ENCODE peak calls at places on chromosome X, in four cellular contexts. J, O, S and Q are unnamed samples.

GRCh38 chrX:72247206-72247944 is 8.5 kb upstream of the ERCC6L start:
- DNase-seq in J (no peak), S (no peak), O (peak; percentile 47), Q (no peak)

GRCh38 chrX:85419293-85419692 is 39.8 kb upstream of the POF1B start:
- DNase-seq in J (no peak), S (no peak), O (no peak), Q (no peak)

GRCh38 chrX:23784487-23785301 is 1.7 kb downstream of the SAT1 start:
- DNase-seq in J (no peak), S (no peak), O (no peak), Q (no peak)

GRCh38 chrX:68843992-68844391 is 15.2 kb downstream of the EFNB1 start:
- DNase-seq in O (no peak), J (no peak), S (no peak), Q (no peak)

GRCh38 chrX:72526534-72527508 is 45.8 kb downstream of the HDAC8 start:
- DNase-seq in J (no peak), S (no peak), O (no peak), Q (no peak)

GRCh38 chrX:154539077-154539476 is 7.6 kb downstream of the G6PD start:
- DNase-seq in J (no peak), S (no peak), O (no peak), Q (no peak)

GRCh38 chrX:57951666-57952319 is 41.5 kb upstream of the ZXDA start:
- DNase-seq in O (no peak), J (no peak), S (no peak), Q (no peak)

GRCh38 chrX:72180539-72180938 is 1.0 kb upstream of the PIN4 start:
- DNase-seq in O (no peak), S (no peak), J (no peak), Q (no peak)

GRCh38 chrX:9605484-9605883 is 140.6 kb downstream of the TBL1X start:
- DNase-seq in J (no peak), S (no peak), O (no peak), Q (no peak)

GRCh38 chrX:4670606-4671005 is 957.2 kb upstream of the PRKX start:
- DNase-seq in S (no peak), O (no peak), J (no peak), Q (no peak)

GRCh38 chrX:19785647-19786046 is 101.8 kb downstream of the SH3KBP1 start:
- DNase-seq in J (no peak), S (no peak), O (no peak), Q (no peak)

GRCh38 chrX:119391279-119391678 is 7.9 kb upstream of the SLC25A43 start:
- DNase-seq in J (no peak), S (peak; percentile 29), O (peak; percentile 22), Q (no peak)

GRCh38 chrX:135520022-135520552 is 373 bp upstream of the INTS6L start:
- DNase-seq in S (no peak), J (no peak), O (no peak), Q (no peak)

GRCh38 chrX:16772460-16772859 is 13.8 kb upstream of the TXLNG start:
- DNase-seq in O (peak; percentile 70), S (no peak), J (no peak), Q (no peak)

GRCh38 chrX:121356850-121357171 is 309.4 kb downstream of the GLUD2 start:
- DNase-seq in O (no peak), J (no peak), S (no peak), Q (no peak)

GRCh38 chrX:68896581-68896980 is 67.8 kb downstream of the EFNB1 start:
- DNase-seq in S (no peak), O (no peak), J (no peak), Q (no peak)

GRCh38 chrX:147180886-147181285 is 366.3 kb upstream of the CXorf51A start:
- DNase-seq in J (no peak), O (peak; percentile 23), S (no peak), Q (no peak)

GRCh38 chrX:108299101-108299591 is 139.1 kb downstream of the COL4A6 start:
- DNase-seq in J (no peak), O (peak; percentile 66), S (no peak), Q (no peak)

GRCh38 chrX:136210806-136211205 is 40.4 kb downstream of the MAP7D3 start:
- DNase-seq in J (no peak), O (no peak), S (no peak), Q (no peak)

GRCh38 chrX:120790118-120790517 is 85.5 kb downstream of the CT47B1 start:
- DNase-seq in O (peak; percentile 40), J (no peak), S (peak; percentile 10), Q (peak; percentile 25)

GRCh38 chrX:147958316-147958715 is 22.8 kb upstream of the FMR1NB start:
- DNase-seq in O (no peak), S (no peak), J (no peak), Q (no peak)

GRCh38 chrX:17595456-17596035 is 141.7 kb upstream of the SCML1 start:
- DNase-seq in S (no peak), J (no peak), O (no peak), Q (no peak)

GRCh38 chrX:103556941-103557340 is 28.4 kb upstream of the TCEAL4 start:
- DNase-seq in J (no peak), S (no peak), O (peak; percentile 1), Q (no peak)

DNA sequence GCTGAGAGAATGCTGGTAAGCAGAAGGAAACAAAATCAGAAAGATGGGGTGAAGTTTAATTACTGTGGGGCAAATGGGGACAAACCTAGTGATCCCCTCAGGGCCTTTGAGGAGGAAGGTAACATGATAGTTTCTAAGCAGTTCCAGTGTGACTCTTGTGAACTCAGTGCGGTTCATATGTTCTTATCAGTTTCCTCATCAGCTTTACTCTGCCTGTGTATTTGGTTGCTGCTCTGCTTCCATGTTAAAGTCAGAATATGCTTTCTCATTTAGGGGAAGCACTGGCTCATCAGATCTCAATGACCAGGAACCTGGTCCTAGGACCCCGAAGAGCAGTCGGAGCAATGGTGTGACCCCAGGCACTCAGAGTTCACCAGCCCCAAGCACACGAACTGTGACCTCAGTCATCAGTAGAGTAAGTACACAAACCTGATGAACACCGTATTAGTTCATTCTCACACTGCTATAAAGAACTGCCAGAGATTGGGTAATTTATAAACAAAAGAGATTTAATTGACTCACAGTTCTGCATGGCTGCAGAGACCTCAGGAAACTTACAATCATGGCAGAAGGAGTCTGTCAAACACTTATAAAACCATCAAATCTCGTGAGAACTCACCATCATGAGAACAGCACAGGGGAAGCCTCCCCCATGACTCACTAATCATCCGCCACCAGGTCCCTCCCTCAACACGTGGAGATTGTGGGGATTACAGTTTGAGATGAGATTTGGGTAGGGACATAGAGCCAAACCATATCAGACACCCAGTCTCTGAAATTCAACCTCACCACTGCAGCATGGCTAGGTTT is 83.0 kb downstream of the SYTL5 start:
- DNase-seq in S (no peak), J (no peak), O (no peak), Q (no peak)
- TF ChIP-seq POLR2AphosphoS5 in S (no peak), J (no peak), O (no peak), Q (no peak)

DNA sequence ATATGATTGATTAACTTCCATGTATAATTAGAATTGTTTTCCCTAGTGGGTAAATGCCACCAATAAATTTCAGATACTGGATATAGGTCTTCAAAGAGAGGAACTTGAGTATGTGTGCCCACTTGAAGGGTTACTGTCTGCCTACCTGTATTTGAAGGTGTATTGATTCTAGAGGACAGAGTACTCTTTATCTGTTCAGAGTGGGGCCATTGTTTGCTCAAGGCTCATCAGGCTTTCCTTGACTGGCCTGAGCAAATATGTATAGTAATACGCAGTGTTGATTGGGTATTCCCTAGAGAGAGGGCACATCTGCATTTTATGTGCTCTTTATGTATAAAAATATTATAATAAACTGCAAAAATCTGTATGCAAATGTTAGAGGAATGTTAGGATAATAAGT is 23.7 kb downstream of the RP2 start:
- DNase-seq in J (no peak), S (no peak), O (peak; percentile 49), Q (no peak)
- TF ChIP-seq TAF1 in J (no peak), S (no peak), O (no peak), Q (no peak)

GRCh38 chrX:43655961-43656494 is at the start of gene MAOA:
- DNase-seq in J (no peak), S (no peak), O (peak; percentile 18), Q (no peak)

GRCh38 chrX:43655151-43655676 is 885 bp upstream of the MAOA start:
- DNase-seq in O (no peak), J (no peak), S (no peak), Q (no peak)

GRCh38 chrX:43654431-43655150 is 1.5 kb upstream of the MAOA start:
- DNase-seq in O (peak; percentile 85), J (peak; percentile 60), S (peak; percentile 58), Q (peak; percentile 61)
- TF ChIP-seq POLR2AphosphoS5 in O (peak; percentile 49), J (no peak), S (no peak), Q (no peak)

GRCh38 chrX:52420824-52421443 is 52.1 kb downstream of the XAGE2 start:
- DNase-seq in O (no peak), J (no peak), S (no peak), Q (no peak)
- TF ChIP-seq TAF1 in O (no peak), J (no peak), S (no peak), Q (no peak)

GRCh38 chrX:100648601-100649417 is 4.8 kb downstream of the SRPX2 start:
- DNase-seq in S (no peak), O (peak; percentile 60), J (no peak), Q (no peak)

GRCh38 chrX:100652266-100652665 is 8.3 kb downstream of the SRPX2 start:
- DNase-seq in S (no peak), O (no peak), J (no peak), Q (no peak)

GRCh38 chrX:100650841-100651240 is 6.8 kb downstream of the SRPX2 start:
- DNase-seq in J (no peak), O (no peak), S (no peak), Q (no peak)

GRCh38 chrX:100647739-100648138 is 3.7 kb downstream of the SRPX2 start:
- DNase-seq in S (no peak), O (peak; percentile 60), J (no peak), Q (no peak)

DNA sequence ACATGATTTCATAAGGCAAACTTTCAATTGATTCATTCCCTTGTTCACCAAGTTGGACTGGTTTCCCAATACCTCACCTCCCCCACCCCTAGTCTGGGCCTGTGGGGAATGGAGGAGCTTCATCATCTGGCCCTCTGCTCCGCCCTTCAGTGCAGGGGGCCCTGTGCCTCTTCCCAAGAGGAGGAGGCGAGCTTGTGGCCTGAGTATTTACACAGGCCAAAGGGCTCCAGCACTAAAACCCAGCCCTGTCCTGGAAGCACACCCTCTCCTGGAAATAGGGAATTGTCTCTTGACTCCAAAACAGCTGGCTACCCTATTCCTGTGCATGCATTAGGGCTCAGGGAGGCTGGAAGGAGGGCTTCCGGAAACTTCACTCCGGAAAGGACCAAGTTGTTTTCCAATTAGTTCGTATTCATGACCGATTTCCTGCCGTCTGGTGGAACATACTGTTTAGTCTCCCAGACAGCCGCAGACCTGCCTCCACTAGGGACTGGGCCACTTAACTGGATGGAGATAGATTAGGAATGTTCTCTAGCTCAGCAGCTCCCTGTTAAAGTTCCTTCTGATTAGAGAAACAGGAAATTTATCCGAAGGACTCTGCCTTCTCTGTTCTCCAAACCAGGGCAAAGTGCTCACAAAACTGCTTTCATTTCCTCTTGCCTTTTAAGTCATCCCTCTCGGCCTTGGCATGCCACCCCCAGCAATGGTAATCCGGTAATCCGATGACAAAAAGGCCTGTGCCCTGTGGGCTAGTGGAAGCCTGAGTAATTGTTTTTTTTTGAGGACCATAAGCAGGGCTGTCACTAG is 5.8 kb downstream of the SRPX2 start:
- DNase-seq in S (no peak), J (no peak), O (peak; percentile 90), Q (no peak)
- TF ChIP-seq POLR2AphosphoS5 in S (no peak), J (no peak), O (peak; percentile 25), Q (no peak)

DNA sequence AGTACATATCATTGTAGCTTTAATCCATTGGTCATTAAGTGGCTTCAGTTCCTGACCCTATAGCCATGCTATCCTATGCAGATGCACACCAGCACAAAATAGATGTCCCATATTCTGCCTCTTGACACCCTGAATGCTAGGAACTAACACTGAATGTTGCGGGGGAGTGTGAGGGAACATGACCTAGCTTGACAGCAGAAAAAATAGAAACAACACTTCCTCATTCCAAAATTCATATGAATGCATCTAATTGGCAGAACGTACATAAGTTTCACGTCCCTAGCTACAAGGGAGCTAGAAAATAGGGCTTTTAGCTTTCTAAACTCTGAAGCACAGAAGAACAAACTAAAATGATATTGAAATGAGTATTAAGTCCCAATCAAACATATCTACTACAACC is 14.4 kb upstream of the DCAF8L1 start:
- DNase-seq in S (no peak), O (no peak), J (no peak), Q (no peak)
- TF ChIP-seq TAF1 in S (no peak), O (no peak), J (no peak), Q (no peak)